ENCODE peak calls at places on chromosomes 4 and X, in five cellular contexts. One of them, this sample, is unnamed.

GRCh38 chr4:7206385-7206784 is 14.0 kb downstream of the SORCS2 start:
- DNase-seq in astrocyte of the cerebellum: no peak
- DNase-seq in PC-3: peak
- DNase-seq in AG10803: peak
- DNase-seq in hepatocyte: no peak
- DNase-seq in this sample: peak

GRCh38 chrX:65035451-65035779 is 59.2 kb upstream of the ZC4H2 start:
- DNase-seq in hepatocyte: peak
- DNase-seq in PC-3: peak
- DNase-seq in AG10803: peak
- DNase-seq in astrocyte of the cerebellum: no peak
- DNase-seq in this sample: peak

GRCh38 chrX:312621-313331 is 5.8 kb downstream of the GTPBP6 start:
- DNase-seq in hepatocyte: no peak
- DNase-seq in AG10803: no peak
- DNase-seq in astrocyte of the cerebellum: no peak
- DNase-seq in PC-3: no peak
- DNase-seq in this sample: no peak

GRCh38 chr4:13534344-13535063 is 9.8 kb downstream of the NKX3-2 start:
- DNase-seq in astrocyte of the cerebellum: no peak
- DNase-seq in AG10803: no peak
- DNase-seq in hepatocyte: no peak
- DNase-seq in PC-3: no peak
- DNase-seq in this sample: no peak

GRCh38 chr4:129110931-129111330 is 15.0 kb downstream of the C4orf33 start:
- DNase-seq in AG10803: no peak
- DNase-seq in astrocyte of the cerebellum: no peak
- DNase-seq in PC-3: no peak
- DNase-seq in hepatocyte: no peak
- DNase-seq in this sample: no peak

GRCh38 chrX:23752740-23753435 is 9.8 kb upstream of the ACOT9 start:
- DNase-seq in AG10803: peak
- DNase-seq in astrocyte of the cerebellum: no peak
- DNase-seq in hepatocyte: no peak
- DNase-seq in PC-3: peak
- DNase-seq in this sample: peak

GRCh38 chr4:168623011-168623410 is 126.2 kb downstream of the PALLD start:
- DNase-seq in astrocyte of the cerebellum: no peak
- DNase-seq in AG10803: no peak
- DNase-seq in hepatocyte: no peak
- DNase-seq in PC-3: no peak
- DNase-seq in this sample: no peak

GRCh38 chrX:109049416-109049815 is 313.1 kb upstream of the IRS4 start:
- DNase-seq in AG10803: no peak
- DNase-seq in PC-3: no peak
- DNase-seq in astrocyte of the cerebellum: no peak
- DNase-seq in hepatocyte: no peak
- DNase-seq in this sample: no peak

GRCh38 chrX:22124098-22124497 is 92.0 kb downstream of the PHEX start:
- DNase-seq in AG10803: no peak
- DNase-seq in PC-3: peak
- DNase-seq in hepatocyte: no peak
- DNase-seq in astrocyte of the cerebellum: no peak
- DNase-seq in this sample: peak

GRCh38 chr4:80831383-80832361 is 198.8 kb upstream of the BMP3 start:
- DNase-seq in PC-3: peak
- DNase-seq in hepatocyte: no peak
- DNase-seq in astrocyte of the cerebellum: no peak
- DNase-seq in AG10803: peak
- DNase-seq in this sample: peak

GRCh38 chrX:152177052-152177451 is 38.7 kb upstream of the MAGEA10 start:
- DNase-seq in PC-3: no peak
- DNase-seq in AG10803: no peak
- DNase-seq in astrocyte of the cerebellum: no peak
- DNase-seq in hepatocyte: no peak
- DNase-seq in this sample: no peak

GRCh38 chr4:84433603-84434232 is 65.4 kb downstream of the NKX6-1 start:
- DNase-seq in PC-3: no peak
- DNase-seq in AG10803: no peak
- DNase-seq in hepatocyte: no peak
- DNase-seq in astrocyte of the cerebellum: no peak
- DNase-seq in this sample: no peak

GRCh38 chr4:61837395-61837794 is 637.3 kb downstream of the ADGRL3 start:
- DNase-seq in AG10803: no peak
- DNase-seq in astrocyte of the cerebellum: no peak
- DNase-seq in PC-3: peak
- DNase-seq in hepatocyte: no peak
- DNase-seq in this sample: no peak
- H3K4me3 ChIP-seq in AG10803: no peak
- H3K4me3 ChIP-seq in astrocyte of the cerebellum: no peak
- H3K4me3 ChIP-seq in PC-3: no peak
- H3K4me3 ChIP-seq in hepatocyte: no peak
- H3K4me3 ChIP-seq in this sample: no peak

DNA sequence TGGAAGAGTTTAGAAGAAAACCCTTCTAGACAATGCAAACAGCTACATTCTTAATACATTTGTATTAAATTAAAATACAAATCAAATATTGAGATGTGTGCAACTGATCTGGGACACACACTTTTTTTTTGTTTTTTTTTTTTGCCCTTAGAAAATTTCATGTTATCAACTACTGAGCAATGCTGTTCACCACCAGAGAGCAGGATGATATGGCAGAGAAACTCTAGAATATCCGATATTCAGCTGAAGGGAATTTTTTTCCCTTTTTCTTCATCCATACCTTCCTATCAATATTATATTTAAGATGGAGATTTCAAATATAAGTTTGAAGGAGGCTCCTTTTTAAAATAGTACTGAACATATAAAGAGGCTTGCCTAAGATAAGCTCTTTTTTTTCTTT is 1.0 kb downstream of the NDST3 start:
- DNase-seq in AG10803: no peak
- DNase-seq in PC-3: no peak
- DNase-seq in hepatocyte: no peak
- DNase-seq in astrocyte of the cerebellum: no peak
- DNase-seq in this sample: no peak
- TF ChIP-seq CTCF in AG10803: no peak
- TF ChIP-seq CTCF in PC-3: no peak
- TF ChIP-seq CTCF in hepatocyte: no peak
- TF ChIP-seq CTCF in astrocyte of the cerebellum: no peak
- TF ChIP-seq CTCF in this sample: no peak

GRCh38 chrX:2829066-2829430 is 318 bp downstream of the GYG2 start:
- DNase-seq in astrocyte of the cerebellum: no peak
- DNase-seq in PC-3: no peak
- DNase-seq in hepatocyte: peak
- DNase-seq in AG10803: no peak
- DNase-seq in this sample: no peak

GRCh38 chrX:2828404-2829065 is at the start of gene GYG2:
- DNase-seq in hepatocyte: peak
- DNase-seq in astrocyte of the cerebellum: peak
- DNase-seq in PC-3: no peak
- DNase-seq in AG10803: no peak
- DNase-seq in this sample: peak

GRCh38 chrX:2829469-2830246 is 928 bp downstream of the GYG2 start:
- DNase-seq in hepatocyte: peak
- DNase-seq in astrocyte of the cerebellum: no peak
- DNase-seq in PC-3: no peak
- DNase-seq in AG10803: no peak
- DNase-seq in this sample: no peak

GRCh38 chrX:2831471-2832228 is 2.9 kb downstream of the GYG2 start:
- DNase-seq in PC-3: no peak
- DNase-seq in AG10803: no peak
- DNase-seq in astrocyte of the cerebellum: no peak
- DNase-seq in hepatocyte: no peak
- DNase-seq in this sample: no peak
- H3K4me3 ChIP-seq in PC-3: no peak
- H3K4me3 ChIP-seq in AG10803: no peak
- H3K4me3 ChIP-seq in astrocyte of the cerebellum: no peak
- H3K4me3 ChIP-seq in hepatocyte: no peak
- H3K4me3 ChIP-seq in this sample: no peak

DNA sequence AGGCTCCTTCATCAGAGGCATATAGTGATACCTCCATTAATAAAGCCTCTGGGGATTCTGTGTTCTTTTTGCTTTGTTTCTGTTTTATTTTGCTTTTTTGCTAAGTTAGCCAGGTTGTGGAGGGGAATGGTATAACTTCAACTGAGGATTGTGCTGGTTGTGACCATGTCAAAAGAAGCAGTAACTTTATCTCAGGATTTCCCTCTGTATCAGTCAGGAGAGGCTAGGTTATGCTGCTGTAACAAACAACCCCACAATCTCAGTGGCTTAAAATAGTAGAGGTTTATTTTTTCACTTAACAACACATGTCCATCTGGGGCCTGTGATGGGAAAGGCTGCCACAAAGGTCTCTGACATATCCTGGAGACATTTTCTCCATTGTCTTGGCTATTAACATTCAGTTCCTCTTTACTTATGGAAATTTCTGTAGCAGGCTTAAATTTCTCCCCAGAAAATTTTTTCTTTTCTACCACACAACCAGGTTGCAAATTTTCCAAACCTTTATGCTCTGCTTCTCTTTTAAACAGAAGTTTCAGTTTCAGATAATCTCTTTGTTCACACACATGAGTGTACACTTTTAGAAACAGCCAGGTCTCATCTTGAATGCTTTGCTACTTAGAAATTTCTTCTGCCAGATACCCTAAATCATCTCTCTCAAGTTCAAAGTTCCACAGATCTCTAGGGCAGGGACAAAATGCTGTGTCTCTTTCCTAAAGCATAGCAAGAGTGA is 64.7 kb downstream of the UCHL1 start:
- DNase-seq in AG10803: no peak
- DNase-seq in hepatocyte: no peak
- DNase-seq in astrocyte of the cerebellum: no peak
- DNase-seq in PC-3: no peak
- DNase-seq in this sample: no peak
- TF ChIP-seq CTCF in AG10803: no peak
- TF ChIP-seq CTCF in hepatocyte: no peak
- TF ChIP-seq CTCF in astrocyte of the cerebellum: no peak
- TF ChIP-seq CTCF in PC-3: no peak
- TF ChIP-seq CTCF in this sample: no peak

DNA sequence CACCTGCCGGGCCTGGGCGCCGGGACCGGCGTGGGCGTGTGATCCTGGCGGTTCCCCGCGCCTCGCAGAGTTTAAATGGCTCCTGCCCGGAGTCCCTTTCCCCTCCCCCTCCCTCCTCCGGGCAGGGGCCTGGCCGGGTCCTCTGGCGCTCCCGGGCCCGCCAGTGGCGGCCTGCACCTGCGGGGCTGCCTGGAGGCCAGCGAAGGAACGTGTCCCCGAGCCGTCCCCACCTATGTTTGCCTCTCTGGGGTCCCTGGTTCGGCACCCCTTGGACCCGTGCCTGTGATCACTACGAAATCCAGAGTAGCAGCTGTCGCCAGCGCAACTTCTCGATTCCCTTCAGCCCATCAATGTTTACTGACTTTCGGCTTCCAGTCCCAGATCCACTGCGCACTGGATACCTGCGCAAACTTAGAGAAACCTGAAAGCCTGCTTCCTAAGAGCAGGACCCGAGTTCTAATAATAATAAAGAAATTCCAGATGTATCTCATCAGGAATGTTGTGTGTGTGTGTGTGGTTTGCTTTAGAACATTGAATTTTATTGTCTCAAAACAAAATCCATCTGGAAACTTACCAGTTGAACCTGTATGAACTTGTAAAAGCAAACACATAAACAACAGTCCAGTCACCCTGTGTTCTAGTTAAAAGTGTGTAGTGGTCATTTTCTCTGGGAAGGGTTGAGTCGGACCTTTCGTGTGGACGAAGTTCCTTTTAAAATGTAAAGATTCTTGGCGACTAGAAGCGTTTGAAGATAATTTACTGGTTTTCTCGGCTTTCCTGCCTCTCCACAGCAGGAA is 808 bp downstream of the SHROOM2 start:
- DNase-seq in AG10803: peak
- DNase-seq in PC-3: peak
- DNase-seq in astrocyte of the cerebellum: no peak
- DNase-seq in hepatocyte: peak
- DNase-seq in this sample: no peak
- H3K4me3 ChIP-seq in AG10803: no peak
- H3K4me3 ChIP-seq in PC-3: peak
- H3K4me3 ChIP-seq in astrocyte of the cerebellum: peak
- H3K4me3 ChIP-seq in hepatocyte: peak
- H3K4me3 ChIP-seq in this sample: no peak

GRCh38 chr4:102826105-102826889 is 1.1 kb downstream of the UBE2D3 start:
- DNase-seq in PC-3: no peak
- DNase-seq in hepatocyte: no peak
- DNase-seq in astrocyte of the cerebellum: no peak
- DNase-seq in AG10803: no peak
- DNase-seq in this sample: no peak

GRCh38 chr4:102826890-102827673 is at the start of gene UBE2D3:
- DNase-seq in hepatocyte: peak
- DNase-seq in astrocyte of the cerebellum: peak
- DNase-seq in PC-3: peak
- DNase-seq in AG10803: peak
- DNase-seq in this sample: peak

GRCh38 chr4:102828497-102828808 is 1.1 kb upstream of the UBE2D3 start:
- DNase-seq in hepatocyte: no peak
- DNase-seq in PC-3: no peak
- DNase-seq in astrocyte of the cerebellum: no peak
- DNase-seq in AG10803: no peak
- DNase-seq in this sample: no peak

GRCh38 chr4:102829803-102830202 is 2.5 kb upstream of the UBE2D3 start:
- DNase-seq in AG10803: no peak
- DNase-seq in PC-3: no peak
- DNase-seq in hepatocyte: no peak
- DNase-seq in astrocyte of the cerebellum: no peak
- DNase-seq in this sample: no peak

GRCh38 chr4:102827674-102828496 is 534 bp upstream of the UBE2D3 start:
- DNase-seq in hepatocyte: peak
- DNase-seq in astrocyte of the cerebellum: peak
- DNase-seq in AG10803: peak
- DNase-seq in PC-3: peak
- DNase-seq in this sample: peak
- TF ChIP-seq CTCF in hepatocyte: no peak
- TF ChIP-seq CTCF in astrocyte of the cerebellum: no peak
- TF ChIP-seq CTCF in AG10803: peak
- TF ChIP-seq CTCF in PC-3: no peak
- TF ChIP-seq CTCF in this sample: peak

GRCh38 chr4:185638548-185639301 is 103.4 kb upstream of the PDLIM3 start:
- DNase-seq in AG10803: peak
- DNase-seq in hepatocyte: peak
- DNase-seq in PC-3: no peak
- DNase-seq in astrocyte of the cerebellum: no peak
- DNase-seq in this sample: peak
- H3K4me3 ChIP-seq in AG10803: peak
- H3K4me3 ChIP-seq in hepatocyte: no peak
- H3K4me3 ChIP-seq in PC-3: no peak
- H3K4me3 ChIP-seq in astrocyte of the cerebellum: no peak
- H3K4me3 ChIP-seq in this sample: peak

GRCh38 chrX:133482345-133483041 is 67.2 kb upstream of the GPC4 start:
- DNase-seq in astrocyte of the cerebellum: no peak
- DNase-seq in AG10803: peak
- DNase-seq in PC-3: peak
- DNase-seq in hepatocyte: no peak
- DNase-seq in this sample: peak
- TF ChIP-seq CTCF in astrocyte of the cerebellum: no peak
- TF ChIP-seq CTCF in AG10803: no peak
- TF ChIP-seq CTCF in PC-3: no peak
- TF ChIP-seq CTCF in hepatocyte: no peak
- TF ChIP-seq CTCF in this sample: no peak

GRCh38 chrX:53280316-53280702 is 1.1 kb downstream of the IQSEC2 start:
- DNase-seq in astrocyte of the cerebellum: no peak
- DNase-seq in AG10803: no peak
- DNase-seq in PC-3: no peak
- DNase-seq in hepatocyte: no peak
- DNase-seq in this sample: no peak
- H3K4me3 ChIP-seq in astrocyte of the cerebellum: no peak
- H3K4me3 ChIP-seq in AG10803: peak
- H3K4me3 ChIP-seq in PC-3: peak
- H3K4me3 ChIP-seq in hepatocyte: no peak
- H3K4me3 ChIP-seq in this sample: peak

This sample was measured in fibroblast of mammary gland.